ENCODE peak calls at places on chromosomes 7 and 10, in six cellular contexts. A, E, M, Y, U and P are unnamed samples.

GRCh38 chr7:38463277-38464224 is 167.6 kb downstream of the AMPH start:
- DNase-seq in A (peak; percentile 66), E (no peak), M (peak; percentile 19), Y (peak; percentile 90), U (no peak), P (peak; percentile 80)

GRCh38 chr7:151859111-151859947 is 17.6 kb downstream of the PRKAG2 start:
- DNase-seq in A (no peak), E (no peak), M (no peak), Y (no peak), U (no peak), P (no peak)

GRCh38 chr10:61735879-61736278 is 73.2 kb downstream of the CABCOCO1 start:
- DNase-seq in A (no peak), E (no peak), M (no peak), Y (no peak), U (no peak), P (no peak)

GRCh38 chr10:96991313-96991841 is 159.3 kb downstream of the LCOR start:
- DNase-seq in A (peak; percentile 85), E (no peak), M (peak; percentile 57), Y (peak; percentile 75), U (no peak), P (no peak)

GRCh38 chr10:44628921-44629320 is 244.0 kb upstream of the CXCL12 start:
- DNase-seq in A (peak; percentile 96), E (no peak), M (peak; percentile 51), Y (peak; percentile 89), U (peak; percentile 13), P (no peak)

GRCh38 chr7:2242541-2243482 is 786 bp downstream of the NUDT1 start:
- DNase-seq in A (peak; percentile 69), E (peak; percentile 62), M (peak; percentile 32), Y (no peak), U (peak; percentile 61), P (peak; percentile 42)

GRCh38 chr10:95382174-95382573 is 91.4 kb upstream of the PDLIM1 start:
- DNase-seq in A (no peak), E (no peak), M (no peak), Y (no peak), U (no peak), P (no peak)

GRCh38 chr10:27794157-27794556 is 48.5 kb upstream of the MKX start:
- DNase-seq in A (peak; percentile 17), E (no peak), M (no peak), Y (peak; percentile 6), U (peak; percentile 58), P (no peak)

GRCh38 chr10:127720142-127720541 is 16.8 kb upstream of the FOXI2 start:
- DNase-seq in A (no peak), E (no peak), M (no peak), Y (no peak), U (no peak), P (no peak)

GRCh38 chr7:9961161-9961922 is 1012.3 kb upstream of the PHF14 start:
- DNase-seq in A (no peak), E (no peak), M (no peak), Y (no peak), U (no peak), P (no peak)

GRCh38 chr7:42910306-42910705 is 1.6 kb downstream of the C7orf25 start:
- DNase-seq in A (no peak), E (no peak), M (no peak), Y (no peak), U (no peak), P (no peak)

GRCh38 chr10:121426307-121426706 is 171.9 kb downstream of the FGFR2 start:
- DNase-seq in A (no peak), E (peak; percentile 46), M (no peak), Y (no peak), U (peak; percentile 69), P (no peak)

GRCh38 chr7:114718861-114719260 is 203.0 kb upstream of the MDFIC start:
- DNase-seq in A (no peak), E (no peak), M (no peak), Y (no peak), U (no peak), P (no peak)

GRCh38 chr7:26987338-26987737 is 108.5 kb downstream of the HOXA1 start:
- DNase-seq in A (no peak), E (no peak), M (no peak), Y (no peak), U (no peak), P (no peak)

DNA sequence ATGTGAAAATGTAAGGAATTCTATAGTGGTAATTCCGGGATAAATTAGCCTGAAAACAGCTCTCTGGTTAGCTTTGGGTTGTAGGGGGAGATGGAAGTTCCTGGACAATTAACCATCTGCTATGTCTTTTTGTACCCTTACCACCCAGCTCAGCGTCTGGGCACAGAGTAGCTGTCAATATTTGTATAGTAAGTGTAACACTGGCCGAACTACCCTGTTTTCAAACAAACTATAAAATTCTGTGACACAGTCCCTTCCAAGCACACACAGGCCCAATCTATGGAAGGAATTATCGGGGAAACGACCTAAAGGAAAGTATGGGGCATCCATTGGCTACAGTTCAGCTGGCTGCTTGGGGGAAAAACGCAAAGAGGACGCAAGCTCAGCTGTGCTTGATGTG is 869 bp upstream of the LHFPL3 start:
- DNase-seq in A (no peak), E (no peak), M (no peak), Y (no peak), U (no peak), P (no peak)
- H3K4me3 ChIP-seq in A (no peak overlapping the region), E (peak overlapping the region; percentile 57), M (no peak overlapping the region), Y (no peak overlapping the region), U (peak overlapping the region; percentile 82), P (no peak overlapping the region)

GRCh38 chr10:6065406-6065805 is 3.2 kb upstream of the IL2RA start:
- DNase-seq in A (no peak), E (no peak), M (no peak), Y (no peak), U (no peak), P (no peak)

GRCh38 chr10:6064119-6064518 is 2.0 kb upstream of the IL2RA start:
- DNase-seq in A (no peak), E (no peak), M (no peak), Y (no peak), U (no peak), P (no peak)

GRCh38 chr10:6061056-6061455 is 1.1 kb downstream of the IL2RA start:
- DNase-seq in A (no peak), E (no peak), M (no peak), Y (no peak), U (no peak), P (no peak)

GRCh38 chr10:6059506-6059905 is 2.7 kb downstream of the IL2RA start:
- DNase-seq in A (no peak), E (no peak), M (no peak), Y (no peak), U (no peak), P (no peak)

GRCh38 chr10:6062101-6062771 is at the start of gene IL2RA:
- DNase-seq in A (no peak), E (no peak), M (no peak), Y (no peak), U (no peak), P (no peak)
- H2AFZ ChIP-seq in A (no peak within 1 kb of the TSS), E (no peak within 1 kb of the TSS), M (no peak within 1 kb of the TSS), Y (no peak within 1 kb of the TSS), U (peak within 1 kb of the TSS; percentile 86), P (no peak within 1 kb of the TSS)

DNA sequence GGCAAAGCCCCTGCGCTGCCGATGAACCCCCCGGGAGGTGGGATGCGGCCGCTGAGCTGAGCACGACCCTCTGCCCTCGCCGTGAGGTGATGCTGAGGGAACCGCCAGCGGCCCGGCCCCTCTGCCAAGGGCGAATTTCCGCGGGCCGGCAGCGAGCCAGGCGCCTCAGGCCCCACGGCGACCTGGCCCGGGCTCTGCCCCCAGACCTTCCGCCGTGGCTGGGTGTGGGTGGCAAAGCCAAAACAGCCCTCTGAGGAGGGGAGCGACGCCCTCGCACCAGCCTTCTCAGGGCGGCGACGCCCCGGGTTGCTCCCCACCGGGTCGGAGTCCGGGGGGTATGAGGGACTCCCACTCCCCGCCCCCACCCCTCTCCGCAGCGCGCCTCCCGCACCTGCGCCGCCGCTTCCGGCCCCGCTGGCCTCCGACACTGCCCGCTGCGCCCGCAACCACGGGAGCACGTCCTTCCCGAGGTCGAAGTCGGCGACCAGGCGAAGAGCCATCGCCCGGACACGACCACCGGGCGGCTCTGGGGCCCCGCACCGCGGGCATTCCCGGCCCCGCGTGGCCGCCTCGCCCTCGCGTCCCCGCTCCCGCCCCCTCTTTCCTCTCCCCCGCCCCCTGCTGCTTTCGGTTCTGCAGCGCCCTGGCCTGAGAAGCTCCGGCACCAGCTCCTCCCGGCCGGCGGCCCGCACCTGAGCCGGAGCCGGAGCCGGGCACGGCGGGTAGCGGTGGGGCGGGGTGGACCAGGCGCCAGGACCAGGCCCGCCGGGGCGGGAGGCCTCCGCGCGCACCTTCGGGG is at the start of gene GSAP:
- DNase-seq in A (peak; percentile 70), E (peak; percentile 75), M (peak; percentile 61), Y (peak; percentile 21), U (peak; percentile 74), P (no peak)
- TF ChIP-seq EZH2 in A (no peak), E (peak; percentile 50), M (no peak), Y (no peak), U (no peak), P (no peak)

DNA sequence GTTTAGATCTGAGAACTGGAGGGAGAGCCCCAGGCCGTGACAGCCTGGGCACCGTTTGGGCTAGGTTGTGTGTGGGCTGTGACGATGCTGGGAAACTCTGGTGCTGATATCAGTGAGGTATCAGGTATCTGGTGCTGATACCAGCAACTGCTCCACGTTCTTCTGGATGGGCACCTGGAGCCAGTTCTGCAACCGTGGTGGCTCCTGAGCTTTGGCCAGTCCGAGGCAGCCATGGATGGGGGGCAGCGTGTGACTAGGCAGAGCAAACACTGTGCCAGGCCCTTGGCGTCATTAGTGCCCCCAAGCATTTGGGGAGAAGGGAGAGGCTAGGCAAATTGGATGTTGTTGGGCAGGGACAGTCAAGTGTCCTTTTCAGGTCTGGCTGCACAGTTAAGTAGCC is 57.9 kb downstream of the ZNF467 start:
- DNase-seq in A (peak; percentile 10), E (peak; percentile 37), M (no peak), Y (no peak), U (no peak), P (no peak)
- H3K4me3 ChIP-seq in A (peak overlapping the region; percentile 77), E (peak overlapping the region; percentile 87), M (peak overlapping the region; percentile 71), Y (peak overlapping the region; percentile 75), U (peak overlapping the region; percentile 93), P (no peak overlapping the region)

DNA sequence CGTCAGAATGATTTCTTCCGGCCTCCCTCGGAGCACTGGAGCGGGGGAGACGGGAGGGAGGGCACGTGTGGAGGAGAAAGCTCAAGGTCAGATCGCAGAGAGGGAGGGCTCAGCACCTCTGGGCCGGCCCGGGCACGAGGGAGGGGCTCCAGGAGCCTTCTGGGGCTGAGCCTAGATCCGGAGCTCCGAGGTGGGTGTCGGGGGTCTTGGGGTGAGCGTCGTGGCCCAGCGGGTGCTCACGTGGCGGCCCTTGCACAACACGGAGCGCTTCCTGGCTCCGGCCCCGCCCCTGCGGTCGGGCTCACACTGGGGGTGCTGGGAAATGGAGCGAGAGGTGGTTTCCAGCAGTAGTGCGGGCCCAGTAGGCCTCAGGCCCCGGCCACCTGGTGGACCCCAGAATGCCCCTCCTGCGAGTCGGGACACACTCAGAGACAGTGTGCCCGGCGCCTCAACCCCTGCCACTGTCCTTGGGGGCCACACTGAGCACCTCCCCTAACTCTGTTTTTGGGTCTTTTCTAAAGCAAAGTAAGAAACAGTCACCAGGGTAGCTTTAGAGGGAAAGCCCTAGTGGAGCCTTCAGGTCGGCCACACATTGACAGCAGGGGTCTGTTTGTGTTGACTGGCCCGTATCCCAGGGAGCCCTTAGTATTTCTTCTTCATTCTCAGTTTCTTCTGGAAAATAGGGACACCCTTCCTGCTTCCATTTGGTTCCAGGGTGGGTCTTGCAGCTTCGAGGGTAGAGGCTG is 798 bp downstream of the PPIF start:
- DNase-seq in A (peak; percentile 83), E (peak; percentile 64), M (peak; percentile 71), Y (peak; percentile 70), U (peak; percentile 54), P (peak; percentile 83)
- H2AFZ ChIP-seq in A (peak overlapping the region; percentile 49), E (peak overlapping the region; percentile 13), M (peak overlapping the region; percentile 74), Y (peak overlapping the region; percentile 3), U (peak overlapping the region; percentile 93), P (peak overlapping the region; percentile 89)